ENCODE peak calls at places on chromosome 21, in four cellular contexts. L is NCI-H1092, Q is EH, U is NCI-H1417. O is an unnamed sample.

GRCh38 chr21:46173573-46173972 is 10.7 kb downstream of the SPATC1L start:
- DNase-seq in L (no peak), Q (no peak), U (no peak), O (no peak)

GRCh38 chr21:45299026-45299863 is 11.6 kb upstream of the POFUT2 start:
- DNase-seq in L (no peak), Q (no peak), U (no peak), O (no peak)

GRCh38 chr21:17083084-17083483 is 429.8 kb upstream of the CXADR start:
- DNase-seq in L (no peak), Q (no peak), U (no peak), O (no peak)

GRCh38 chr21:30268608-30269197 is 14.0 kb downstream of the KRTAP24-1 start:
- DNase-seq in L (no peak), Q (no peak), U (peak), O (no peak)

GRCh38 chr21:41361786-41362604 is at the start of gene MX2:
- DNase-seq in L (no peak), Q (peak), U (peak), O (no peak)

GRCh38 chr21:37799193-37800121 is 116.8 kb downstream of the KCNJ6 start:
- DNase-seq in L (no peak), Q (peak), U (no peak), O (no peak)

GRCh38 chr21:44737706-44738354 is 26.5 kb upstream of the TSPEAR start:
- DNase-seq in L (no peak), Q (no peak), U (peak), O (peak)

GRCh38 chr21:41817228-41817627 is 50.4 kb upstream of the RIPK4 start:
- DNase-seq in L (peak), Q (peak), U (peak), O (no peak)

GRCh38 chr21:36628096-36628495 is 70.8 kb upstream of the SIM2 start:
- DNase-seq in L (no peak), Q (no peak), U (no peak), O (no peak)

GRCh38 chr21:27776925-27777553 is 810.2 kb upstream of the ADAMTS5 start:
- DNase-seq in L (no peak), Q (no peak), U (no peak), O (no peak)

GRCh38 chr21:45874716-45875415 is 106.7 kb upstream of the COL6A1 start:
- DNase-seq in L (no peak), Q (peak), U (no peak), O (peak)

GRCh38 chr21:10272216-10272615 is 249.2 kb upstream of the TPTE start:
- DNase-seq in L (no peak), Q (no peak), U (no peak), O (no peak)

GRCh38 chr21:42112857-42113256 is 41.7 kb downstream of the UMODL1 start:
- DNase-seq in L (no peak), Q (peak), U (no peak), O (no peak)

GRCh38 chr21:44710294-44710665 is 1.1 kb downstream of the TSPEAR start:
- DNase-seq in L (peak), Q (no peak), U (peak), O (no peak)

GRCh38 chr21:28605138-28605537 is 387.5 kb downstream of the LTN1 start:
- DNase-seq in L (no peak), Q (no peak), U (no peak), O (no peak)

GRCh38 chr21:34080693-34081092 is 7.3 kb downstream of the MRPS6 start:
- DNase-seq in L (no peak), Q (peak), U (no peak), O (no peak)

GRCh38 chr21:33478858-33479678 is 706 bp downstream of the TMEM50B start:
- DNase-seq in L (peak), Q (peak), U (peak), O (peak)

GRCh38 chr21:34510148-34511142 is 1.6 kb downstream of the KCNE1 start:
- DNase-seq in L (peak), Q (peak), U (peak), O (no peak)

GRCh38 chr21:43645414-43645891 is 13.8 kb downstream of the HSF2BP start:
- DNase-seq in L (no peak), Q (peak), U (peak), O (no peak)

GRCh38 chr21:43812139-43812821 is 22.9 kb downstream of the RRP1 start:
- DNase-seq in L (no peak), Q (no peak), U (peak), O (no peak)

GRCh38 chr21:44443891-44444285 is 11.4 kb upstream of the LRRC3 start:
- DNase-seq in L (no peak), Q (no peak), U (no peak), O (no peak)

GRCh38 chr21:16095005-16095404 is 365.2 kb downstream of the USP25 start:
- DNase-seq in L (no peak), Q (no peak), U (no peak), O (no peak)

GRCh38 chr21:42145569-42146250 is 73.2 kb upstream of the ABCG1 start:
- DNase-seq in L (peak), Q (peak), U (peak), O (peak)

GRCh38 chr21:27171704-27172103 is 204.8 kb upstream of the ADAMTS5 start:
- DNase-seq in L (no peak), Q (peak), U (no peak), O (no peak)

GRCh38 chr21:36159356-36159921 is 2.8 kb downstream of the DOP1B start:
- DNase-seq in L (no peak), Q (no peak), U (no peak), O (no peak)

GRCh38 chr21:45990741-45991605 is 9.4 kb downstream of the COL6A1 start:
- DNase-seq in L (no peak), Q (no peak), U (no peak), O (no peak)

GRCh38 chr21:45596704-45597318 is 46.7 kb upstream of the PCBP3 start:
- DNase-seq in L (peak), Q (peak), U (peak), O (no peak)

GRCh38 chr21:31612889-31613785 is 46.4 kb upstream of the SOD1 start:
- DNase-seq in L (no peak), Q (peak), U (no peak), O (no peak)

GRCh38 chr21:25283720-25284119 is 323.6 kb downstream of the MRPL39 start:
- DNase-seq in L (no peak), Q (peak), U (no peak), O (peak)